ENCODE peak calls at places on chromosomes 4 and X, in nine cellular contexts. L, G, J, E, B, I, K, O and F are unnamed samples.

GRCh38 chr4:17690898-17691297 is 76.5 kb downstream of the MED28 start:
- DNase-seq in L (no peak), G (no peak), J (peak; percentile 48), E (no peak), B (no peak), I (no peak), K (no peak), O (no peak), F (peak; percentile 15)

GRCh38 chrX:130263016-130263415 is 5.7 kb downstream of the ZNF280C start:
- DNase-seq in L (no peak), G (no peak), J (no peak), E (no peak), B (no peak), I (no peak), K (no peak), O (no peak), F (no peak)

GRCh38 chr4:39754309-39754708 is 56.4 kb downstream of the UBE2K start:
- DNase-seq in L (no peak), G (no peak), J (no peak), E (no peak), B (no peak), I (no peak), K (no peak), O (no peak), F (no peak)

GRCh38 chr4:183919173-183919572 is 14.1 kb downstream of the STOX2 start:
- DNase-seq in L (no peak), G (no peak), J (no peak), E (no peak), B (no peak), I (no peak), K (no peak), O (no peak), F (no peak)

GRCh38 chrX:13252726-13253125 is 67.1 kb downstream of the ATXN3L start:
- DNase-seq in L (no peak), G (no peak), J (no peak), E (no peak), B (no peak), I (no peak), K (no peak), O (no peak), F (no peak)

GRCh38 chr4:185801471-185801870 is 10.5 kb downstream of the SORBS2 start:
- DNase-seq in L (no peak), G (no peak), J (no peak), E (no peak), B (no peak), I (no peak), K (no peak), O (no peak), F (no peak)

GRCh38 chrX:30870572-30870971 is 18.5 kb downstream of the TAB3 start:
- DNase-seq in L (no peak), G (no peak), J (no peak), E (no peak), B (no peak), I (no peak), K (no peak), O (no peak), F (no peak)

GRCh38 chr4:107876096-107876495 is 51.4 kb downstream of the SGMS2 start:
- DNase-seq in L (no peak), G (no peak), J (no peak), E (no peak), B (no peak), I (no peak), K (no peak), O (no peak), F (no peak)

GRCh38 chr4:5993063-5993745 is 25.0 kb downstream of the C4orf50 start:
- DNase-seq in L (no peak), G (no peak), J (no peak), E (no peak), B (peak; percentile 50), I (no peak), K (no peak), O (no peak), F (no peak)

GRCh38 chrX:107429090-107429489 is 20.4 kb upstream of the FRMPD3 start:
- DNase-seq in L (no peak), G (peak; percentile 34), J (no peak), E (no peak), B (no peak), I (peak; percentile 49), K (no peak), O (no peak), F (no peak)

GRCh38 chr4:25560605-25561004 is 95.0 kb upstream of the SLC34A2 start:
- DNase-seq in L (no peak), G (no peak), J (no peak), E (no peak), B (no peak), I (peak; percentile 3), K (no peak), O (no peak), F (no peak)

GRCh38 chr4:1294891-1295290 is 5.2 kb downstream of the MAEA start:
- DNase-seq in L (no peak), G (no peak), J (no peak), E (no peak), B (no peak), I (no peak), K (no peak), O (no peak), F (no peak)

GRCh38 chrX:41779941-41780340 is 56.0 kb downstream of the GPR82 start:
- DNase-seq in L (no peak), G (no peak), J (no peak), E (no peak), B (no peak), I (no peak), K (no peak), O (no peak), F (no peak)

GRCh38 chr4:56689231-56689630 is 8.1 kb upstream of the HOPX start:
- DNase-seq in L (no peak), G (no peak), J (no peak), E (no peak), B (no peak), I (no peak), K (no peak), O (no peak), F (no peak)

GRCh38 chr4:39036172-39036571 is 4.0 kb upstream of the TMEM156 start:
- DNase-seq in L (no peak), G (no peak), J (no peak), E (no peak), B (no peak), I (no peak), K (no peak), O (no peak), F (no peak)

GRCh38 chr4:11954093-11954492 is 525.4 kb upstream of the HS3ST1 start:
- DNase-seq in L (no peak), G (peak; percentile 9), J (peak; percentile 44), E (no peak), B (no peak), I (no peak), K (no peak), O (no peak), F (no peak)

GRCh38 chr4:110091426-110091825 is 107.0 kb downstream of the ELOVL6 start:
- DNase-seq in L (no peak), G (no peak), J (peak; percentile 64), E (no peak), B (no peak), I (no peak), K (no peak), O (no peak), F (no peak)

GRCh38 chrX:122626871-122627270 is 557.2 kb upstream of the GRIA3 start:
- DNase-seq in L (no peak), G (no peak), J (no peak), E (no peak), B (no peak), I (no peak), K (no peak), O (no peak), F (no peak)

GRCh38 chrX:35711281-35711680 is 86.9 kb upstream of the MAGEB16 start:
- DNase-seq in L (no peak), G (no peak), J (no peak), E (no peak), B (no peak), I (no peak), K (no peak), O (no peak), F (no peak)

GRCh38 chrX:39677987-39678840 is 419.5 kb downstream of the BCOR start:
- DNase-seq in L (no peak), G (no peak), J (no peak), E (no peak), B (no peak), I (no peak), K (no peak), O (no peak), F (no peak)

GRCh38 chr4:153260152-153260551 is 55.9 kb downstream of the TRIM2 start:
- DNase-seq in L (no peak), G (no peak), J (no peak), E (no peak), B (no peak), I (no peak), K (no peak), O (no peak), F (no peak)
- TF ChIP-seq POLR2AphosphoS5 in L (no peak), G (no peak), J (no peak), E (no peak), B (no peak), I (no peak), K (no peak), O (no peak), F (no peak)

GRCh38 chrX:124984140-124984813 is 335.4 kb upstream of the TEX13C start:
- DNase-seq in L (no peak), G (no peak), J (no peak), E (no peak), B (no peak), I (no peak), K (no peak), O (no peak), F (no peak)
- TF ChIP-seq POLR2AphosphoS5 in L (no peak), G (no peak), J (no peak), E (no peak), B (no peak), I (no peak), K (no peak), O (no peak), F (no peak)

DNA sequence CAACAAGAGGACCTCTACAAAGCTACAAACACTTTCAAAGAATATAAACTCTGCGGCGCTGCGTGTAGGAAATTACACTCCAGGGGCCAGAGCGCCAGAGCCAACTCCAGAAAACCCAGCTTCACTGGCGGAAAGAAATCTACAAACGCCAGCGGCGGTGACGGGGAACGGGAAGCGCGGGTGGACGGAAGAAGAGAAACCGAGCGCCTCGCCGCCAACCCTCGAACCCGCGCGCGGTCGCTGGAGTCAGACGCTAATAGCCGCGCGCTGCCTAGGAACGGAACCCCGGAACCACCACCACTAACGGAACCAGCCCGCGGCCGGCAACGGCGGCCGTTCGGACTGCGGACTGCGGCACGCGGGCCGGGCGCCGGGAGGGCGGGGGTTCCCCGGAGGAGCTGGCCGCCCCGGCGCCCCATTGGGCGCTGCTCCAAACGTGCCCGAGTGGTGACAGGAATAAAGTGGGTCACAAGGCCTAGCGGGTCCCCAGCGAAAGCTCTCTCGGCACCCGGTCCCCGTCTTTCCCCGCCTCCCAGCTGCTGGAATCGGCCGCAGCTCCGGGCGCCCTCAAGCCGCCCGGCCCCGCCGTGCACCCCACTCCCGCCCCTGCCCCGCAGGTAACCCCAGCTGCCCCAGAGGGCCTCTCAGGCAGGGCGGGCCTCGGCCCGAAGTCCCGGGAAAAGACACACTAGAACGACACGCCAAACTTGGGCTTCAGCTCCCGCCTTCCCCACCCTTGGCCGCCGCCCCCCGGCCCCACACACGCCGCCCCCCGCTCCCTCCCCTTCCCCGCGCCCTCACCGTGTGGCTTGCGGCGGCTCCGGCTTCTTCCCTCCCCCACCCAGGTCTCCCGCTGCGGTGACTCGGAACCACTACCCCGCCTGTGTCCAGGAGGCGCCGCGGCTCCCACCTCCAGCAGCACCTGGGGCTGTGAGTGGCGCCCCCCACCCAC is 752 bp downstream of the CLOCK start:
- DNase-seq in L (peak; percentile 41), G (peak; percentile 80), J (peak; percentile 34), E (no peak), B (peak; percentile 86), I (peak; percentile 84), K (peak; percentile 44), O (peak; percentile 50), F (no peak)
- TF ChIP-seq POLR2AphosphoS5 in L (peak; percentile 74), G (no peak), J (peak; percentile 59), E (no peak), B (no peak), I (peak; percentile 56), K (peak; percentile 68), O (peak; percentile 13), F (peak; percentile 17)

GRCh38 chrX:154383359-154384283 is 4.5 kb downstream of the EMD start:
- DNase-seq in L (no peak), G (no peak), J (no peak), E (no peak), B (no peak), I (no peak), K (no peak), O (no peak), F (no peak)
- TF ChIP-seq POLR2AphosphoS5 in L (no peak), G (no peak), J (peak; percentile 22), E (no peak), B (no peak), I (no peak), K (no peak), O (no peak), F (peak; percentile 57)